ENCODE peak calls at places on chromosomes 2 and 18, in eight cellular contexts. N, W, S, D, C, I, H and X are unnamed samples. For H3K9me3, the result is how much of the 10 kb centered on the place peaks cover.

GRCh38 chr2:237465515-237466227 is 21.4 kb upstream of the MLPH start:
- DNase-seq in N (no peak), W (no peak), S (no peak), D (no peak), C (peak), I (no peak), H (no peak), X (peak)

GRCh38 chr2:178414266-178415247 is 36.4 kb downstream of the PRKRA start:
- DNase-seq in N (peak), W (peak), S (peak), D (peak), C (peak), I (peak), H (peak), X (peak)

GRCh38 chr2:100274076-100274475 is 48.2 kb downstream of the LONRF2 start:
- DNase-seq in N (no peak), W (no peak), S (no peak), D (no peak), C (no peak), I (no peak), H (no peak), X (no peak)

GRCh38 chr2:37376421-37377186 is 32.2 kb downstream of the QPCT start:
- DNase-seq in N (no peak), W (no peak), S (no peak), D (no peak), C (no peak), I (peak), H (no peak), X (peak)

GRCh38 chr2:60553992-60554648 is 666 bp upstream of the BCL11A start:
- DNase-seq in N (no peak), W (peak), S (peak), D (no peak), C (peak), I (no peak), H (no peak), X (no peak)

GRCh38 chr2:236516708-236517107 is 52.9 kb upstream of the ACKR3 start:
- DNase-seq in N (no peak), W (no peak), S (no peak), D (no peak), C (no peak), I (no peak), H (no peak), X (no peak)

GRCh38 chr2:47225061-47225783 is 70.1 kb upstream of the STPG4 start:
- DNase-seq in N (no peak), W (peak), S (peak), D (peak), C (peak), I (no peak), H (no peak), X (peak)

GRCh38 chr2:26355038-26355995 is 8.7 kb upstream of the ADGRF3 start:
- DNase-seq in N (peak), W (no peak), S (peak), D (no peak), C (no peak), I (no peak), H (no peak), X (peak)

GRCh38 chr2:64214281-64215115 is 70.3 kb upstream of the PELI1 start:
- DNase-seq in N (no peak), W (no peak), S (no peak), D (no peak), C (no peak), I (peak), H (no peak), X (no peak)

GRCh38 chr2:136534817-136535216 is 230.5 kb upstream of the THSD7B start:
- DNase-seq in N (no peak), W (no peak), S (no peak), D (no peak), C (no peak), I (no peak), H (no peak), X (no peak)

GRCh38 chr18:55096261-55097026 is 137.2 kb upstream of the CCDC68 start:
- DNase-seq in N (peak), W (peak), S (no peak), D (peak), C (peak), I (no peak), H (no peak), X (peak)

GRCh38 chr2:162928356-162928755 is 89.8 kb upstream of the KCNH7 start:
- DNase-seq in N (no peak), W (no peak), S (no peak), D (no peak), C (no peak), I (no peak), H (no peak), X (no peak)

DNA sequence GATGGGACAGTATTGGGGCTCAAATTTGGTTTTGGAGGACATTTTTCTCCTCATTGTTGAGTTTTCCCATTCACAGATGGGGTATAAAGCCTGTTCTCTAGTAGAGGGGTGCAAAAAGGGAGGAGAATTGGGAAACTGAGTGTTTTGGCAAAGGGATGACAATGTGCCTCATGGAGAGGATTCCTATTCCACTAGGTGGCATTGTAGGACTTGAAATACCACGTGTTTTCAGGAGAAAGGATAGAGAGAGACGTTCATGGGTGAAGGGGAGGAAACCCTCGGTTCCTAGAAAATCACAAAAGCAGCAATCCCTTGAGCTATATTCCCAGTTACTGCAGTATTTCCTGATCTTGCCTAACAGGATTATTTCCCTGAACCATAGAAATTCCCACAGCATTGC is 113.7 kb upstream of the SRD5A2 start:
- DNase-seq in N (peak), W (peak), S (no peak), D (peak), C (no peak), I (no peak), H (no peak), X (peak)
- H3K9me3 ChIP-seq in N (under half), W (under half), S (under half), D (under half), C (under half), I (under half), H (half or more), X (under half)

DNA sequence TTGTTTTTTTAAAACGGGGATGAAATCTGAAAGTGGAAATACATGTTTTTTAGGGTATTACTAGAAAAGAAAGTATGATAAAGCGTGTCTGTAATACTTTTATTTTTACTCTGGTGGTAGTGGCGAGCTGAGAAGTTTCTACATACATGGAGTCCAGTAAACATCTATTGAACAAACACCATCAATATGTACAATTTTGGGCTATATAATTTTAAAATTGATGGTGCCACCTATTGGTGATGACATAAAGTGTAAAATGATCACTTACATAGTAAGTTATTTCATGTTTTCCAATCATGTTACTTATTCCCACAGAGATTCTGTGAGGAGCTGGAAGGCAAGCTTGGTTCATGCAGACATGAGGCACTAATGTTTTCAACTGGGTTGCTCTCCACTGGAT is 31.5 kb upstream of the NFE2L2 start:
- DNase-seq in N (peak), W (peak), S (no peak), D (peak), C (peak), I (no peak), H (no peak), X (peak)
- H3K4me3 ChIP-seq in N (no peak), W (no peak), S (no peak), D (no peak), C (no peak), I (no peak), H (no peak), X (no peak)

GRCh38 chr18:11245889-11246288 is 96.5 kb upstream of the PIEZO2 start:
- DNase-seq in N (no peak), W (no peak), S (no peak), D (no peak), C (no peak), I (no peak), H (no peak), X (no peak)
- TF ChIP-seq MAX in N (no peak), W (no peak), S (no peak), D (no peak), C (no peak), I (no peak), H (no peak), X (no peak)

DNA sequence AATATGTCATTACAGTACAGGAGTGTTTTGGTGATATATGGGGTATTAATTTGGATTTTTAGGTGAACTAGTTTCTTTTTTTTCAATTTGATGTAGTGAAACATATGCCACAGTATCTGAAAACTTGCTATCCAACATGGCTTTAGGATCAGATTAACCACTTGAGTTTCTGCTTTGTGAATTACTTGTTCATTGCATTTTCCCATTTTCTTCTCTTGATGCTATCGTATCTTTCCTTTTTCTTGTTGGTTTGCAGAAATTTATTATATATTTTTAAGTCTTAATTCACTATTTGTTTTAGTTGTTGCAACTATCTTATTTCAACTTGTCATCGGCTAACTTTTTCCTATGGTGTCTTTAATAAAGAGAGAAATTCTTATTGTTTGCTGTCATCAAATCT is 8.8 kb downstream of the IL36A start:
- DNase-seq in N (no peak), W (no peak), S (no peak), D (no peak), C (no peak), I (no peak), H (no peak), X (no peak)
- H3K9me3 ChIP-seq in N (under half), W (under half), S (under half), D (under half), C (under half), I (under half), H (under half), X (under half)